ENCODE peak calls at places on chromosomes 1 and 21, in four cellular contexts. R is RWPE2, V is ovary, Z is adrenal gland. M is an unnamed sample.

GRCh38 chr21:26659181-26659580 is 86.1 kb upstream of the CYYR1 start:
- DNase-seq in V (no peak), R (no peak), Z (no peak), M (no peak)

GRCh38 chr1:17439250-17440073 is at the start of gene RCC2:
- DNase-seq in Z (peak; percentile 73), V (peak; percentile 65), R (no peak), M (peak; percentile 13)

GRCh38 chr1:218874313-218874712 is 299.4 kb upstream of the LYPLAL1 start:
- DNase-seq in V (no peak), R (no peak), Z (no peak), M (no peak)

GRCh38 chr1:97006044-97006676 is 284.6 kb downstream of the PTBP2 start:
- DNase-seq in Z (no peak), R (no peak), V (no peak), M (peak; percentile 6)

GRCh38 chr1:114009393-114009792 is 30.1 kb downstream of the OLFML3 start:
- DNase-seq in R (no peak), Z (no peak), V (no peak), M (peak; percentile 19)

GRCh38 chr21:44763451-44764318 is 37.9 kb downstream of the UBE2G2 start:
- DNase-seq in Z (no peak), V (no peak), R (no peak), M (no peak)

GRCh38 chr1:221117548-221117951 is 238.3 kb downstream of the HLX start:
- DNase-seq in V (no peak), Z (no peak), R (no peak), M (peak; percentile 92)

GRCh38 chr21:38112219-38112789 is 144.5 kb upstream of the KCNJ15 start:
- DNase-seq in Z (no peak), R (no peak), V (no peak), M (no peak)

GRCh38 chr21:43188712-43189151 is 19.9 kb downstream of the CRYAA start:
- DNase-seq in V (no peak), R (peak; percentile 52), Z (peak; percentile 15), M (no peak)

GRCh38 chr1:88917321-88918025 is 26.1 kb upstream of the GTF2B start:
- DNase-seq in Z (no peak), R (no peak), V (no peak), M (no peak)

GRCh38 chr1:15657026-15657425 is 27.1 kb upstream of the PLEKHM2 start:
- DNase-seq in V (no peak), Z (no peak), R (no peak), M (no peak)

GRCh38 chr1:225607355-225607754 is 45.6 kb downstream of the ENAH start:
- DNase-seq in V (no peak), Z (no peak), R (no peak), M (no peak)

GRCh38 chr1:97202481-97202880 is 480.9 kb downstream of the PTBP2 start:
- DNase-seq in R (no peak), V (no peak), Z (no peak), M (no peak)

GRCh38 chr21:44527156-44527982 is 12.6 kb downstream of the KRTAP10-1 start:
- DNase-seq in V (no peak), Z (no peak), R (peak; percentile 38), M (no peak)

GRCh38 chr1:106523448-106523847 is 533.0 kb upstream of the PRMT6 start:
- DNase-seq in Z (no peak), V (no peak), R (no peak), M (no peak)

GRCh38 chr1:225447649-225448048 is 19.8 kb upstream of the LBR start:
- DNase-seq in V (peak; percentile 80), R (no peak), Z (no peak), M (no peak)

GRCh38 chr1:228004887-228005462 is 1.8 kb upstream of the WNT3A start:
- DNase-seq in V (no peak), Z (peak; percentile 4), R (no peak), M (no peak)

GRCh38 chr1:52842643-52843310 is at the start of gene ZYG11A:
- DNase-seq in R (peak; percentile 90), V (peak; percentile 42), Z (peak; percentile 37), M (no peak)
- TF ChIP-seq CTCF in R (peak; percentile 23), V (no peak), Z (no peak), M (peak; percentile 28)

GRCh38 chr1:33429846-33430750 is 797 bp downstream of the PHC2 start:
- DNase-seq in V (peak; percentile 48), R (no peak), Z (peak; percentile 57), M (no peak)

GRCh38 chr1:33428661-33429060 is 2.2 kb downstream of the PHC2 start:
- DNase-seq in R (no peak), Z (no peak), V (no peak), M (no peak)

GRCh38 chr1:33426906-33427305 is 4.0 kb downstream of the PHC2 start:
- DNase-seq in R (no peak), Z (no peak), V (no peak), M (no peak)

GRCh38 chr1:33430751-33431593 is at the start of gene PHC2:
- DNase-seq in V (peak; percentile 98), Z (peak; percentile 98), R (peak; percentile 99), M (peak; percentile 37)

GRCh38 chr1:33429332-33429731 is 1.6 kb downstream of the PHC2 start:
- DNase-seq in R (no peak), Z (no peak), V (no peak), M (no peak)
- H3K4me3 ChIP-seq in R (peak overlapping the region; percentile 90), Z (peak overlapping the region; percentile 77), V (no peak overlapping the region), M (peak overlapping the region; percentile 72)

GRCh38 chr1:246117066-246117791 is 389.9 kb downstream of the SMYD3 start:
- DNase-seq in Z (peak; percentile 24), V (no peak), R (no peak), M (no peak)
- TF ChIP-seq CTCF in Z (peak; percentile 39), V (no peak), R (peak; percentile 39), M (peak; percentile 46)

DNA sequence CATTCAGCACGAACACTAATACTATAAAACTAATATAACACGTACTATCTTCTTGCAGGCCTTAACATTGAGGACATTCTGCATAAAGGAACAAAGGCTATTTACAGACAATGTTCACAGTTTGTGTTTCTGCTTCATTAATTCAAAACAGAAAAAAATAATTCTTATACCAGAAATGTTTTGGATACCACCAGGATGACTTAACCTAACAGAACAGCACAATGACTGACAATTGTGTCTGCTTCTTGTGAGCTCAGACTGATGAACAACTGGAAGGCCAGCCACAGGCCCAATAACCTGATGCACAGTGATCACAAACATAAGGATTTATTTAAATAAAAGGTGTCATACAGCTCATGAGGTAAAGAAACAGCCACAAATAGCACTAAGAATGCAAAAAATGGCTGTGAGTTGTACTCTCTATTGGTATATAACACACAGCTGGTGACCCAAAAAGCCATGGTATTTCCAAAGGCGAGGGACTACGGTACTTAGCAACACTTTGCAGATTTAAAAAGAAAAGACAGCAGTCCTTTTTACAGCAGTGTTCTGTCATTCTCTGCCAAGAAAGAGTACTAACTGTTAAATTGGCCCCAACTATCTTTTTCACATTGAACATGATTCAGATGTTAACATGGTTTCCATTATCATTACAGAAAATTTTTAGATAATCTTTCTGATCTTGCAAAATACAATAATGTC is 32.1 kb upstream of the DDAH1 start:
- DNase-seq in R (no peak), V (no peak), Z (no peak), M (no peak)
- H3K4me3 ChIP-seq in R (no peak overlapping the region), V (no peak overlapping the region), Z (no peak overlapping the region), M (no peak overlapping the region)

DNA sequence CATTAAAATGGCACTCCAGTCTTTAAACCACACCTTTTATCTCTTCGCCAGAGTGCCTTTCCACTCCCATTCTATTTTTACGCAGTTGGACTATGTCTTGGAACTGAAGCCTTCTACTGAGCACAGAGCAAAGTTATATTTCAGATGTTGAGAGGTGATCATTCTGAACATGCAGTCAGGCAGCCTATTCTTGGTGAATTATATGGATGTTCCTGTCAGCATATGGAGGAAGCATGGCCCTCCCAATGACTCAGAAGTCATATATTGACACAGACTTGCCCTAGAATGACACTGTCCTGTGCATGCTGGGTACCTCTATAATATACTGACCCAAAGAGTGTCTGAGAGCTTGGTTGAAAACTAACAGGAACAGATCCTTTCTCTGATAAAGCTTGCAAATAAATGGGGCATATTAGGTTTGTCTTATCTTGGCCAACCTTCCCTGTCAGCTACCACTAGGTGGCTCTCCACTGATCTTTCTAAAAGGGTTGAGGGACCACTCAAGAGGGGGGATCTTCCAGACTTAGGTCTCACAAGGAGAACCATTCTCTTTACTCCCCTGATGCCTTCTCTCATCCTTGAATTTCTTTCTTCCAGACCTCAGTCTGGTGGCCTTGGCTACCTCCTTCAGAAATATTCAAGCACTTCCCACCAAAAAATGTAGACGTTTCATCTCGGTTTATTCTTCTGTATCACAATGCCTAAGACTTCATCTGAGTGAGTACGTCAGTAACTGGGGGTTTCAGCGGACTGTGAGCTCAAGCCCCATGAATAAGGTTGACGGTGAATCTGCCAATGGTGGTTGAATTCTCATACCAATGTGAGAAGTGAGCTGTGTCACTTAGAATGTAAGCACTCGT is 11.8 kb upstream of the ALG14 start:
- DNase-seq in V (no peak), Z (no peak), R (no peak), M (no peak)
- TF ChIP-seq CTCF in V (peak; percentile 13), Z (peak; percentile 45), R (peak; percentile 70), M (peak; percentile 89)

GRCh38 chr21:33229099-33229775 is 501 bp upstream of the IFNAR2 start:
- DNase-seq in R (no peak), V (no peak), Z (no peak), M (no peak)
- H3K4me3 ChIP-seq in R (peak overlapping the region; percentile 97), V (peak overlapping the region; percentile 76), Z (no peak overlapping the region), M (peak overlapping the region; percentile 86)

GRCh38 chr1:1683104-1683905 is 9.3 kb downstream of the SLC35E2B start:
- DNase-seq in R (peak; percentile 44), V (no peak), Z (peak; percentile 15), M (no peak)

GRCh38 chr1:1680031-1680911 is 12.3 kb downstream of the SLC35E2B start:
- DNase-seq in Z (no peak), V (no peak), R (peak; percentile 59), M (no peak)

GRCh38 chr1:1680912-1681273 is 11.7 kb downstream of the SLC35E2B start:
- DNase-seq in Z (no peak), R (peak; percentile 36), V (no peak), M (no peak)

GRCh38 chr1:1677718-1678580 is 14.6 kb downstream of the SLC35E2B start:
- DNase-seq in R (no peak), Z (no peak), V (no peak), M (no peak)

GRCh38 chr1:1678581-1679380 is 13.8 kb downstream of the SLC35E2B start:
- DNase-seq in R (peak; percentile 38), V (no peak), Z (no peak), M (no peak)
- TF ChIP-seq CTCF in R (no peak), V (no peak), Z (no peak), M (peak; percentile 56)

DNA sequence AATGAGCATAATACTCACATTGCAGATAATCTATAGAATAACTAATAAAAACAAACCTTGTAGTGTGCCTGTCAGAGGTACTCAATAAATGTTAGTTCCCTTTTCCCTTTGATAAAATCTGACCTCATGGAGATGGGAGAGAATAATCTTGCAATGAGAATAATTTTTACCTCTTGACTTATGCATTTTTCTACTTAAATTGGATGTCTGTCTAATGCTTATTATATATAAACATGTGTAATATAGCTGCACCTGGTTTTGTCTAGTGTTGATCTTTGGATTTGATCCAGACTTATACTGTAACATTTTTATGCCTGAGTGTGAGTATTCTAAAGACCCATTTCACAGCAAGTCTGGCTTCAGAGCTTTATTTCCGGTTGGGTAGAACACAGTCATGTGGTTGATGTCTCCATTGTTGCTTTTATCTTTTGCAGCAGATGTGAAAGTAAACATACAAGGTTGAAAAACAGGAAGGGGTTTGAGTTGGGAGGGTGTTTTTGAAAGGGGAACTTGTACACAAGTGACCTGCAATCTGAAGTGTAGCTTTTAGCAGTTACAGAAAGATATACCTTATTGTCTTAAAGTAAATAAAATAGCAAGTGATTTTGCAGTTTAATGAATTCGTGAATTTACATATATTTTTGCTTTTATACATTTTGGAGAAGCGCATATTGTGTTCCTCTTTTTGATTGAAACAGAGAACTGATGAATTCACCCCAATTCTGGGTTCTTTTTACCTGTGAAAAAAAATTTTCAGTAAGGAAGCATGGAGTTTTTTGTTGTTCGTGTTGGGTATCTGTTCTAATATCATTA is 12.5 kb downstream of the EPB41 start:
- DNase-seq in Z (no peak), V (no peak), R (no peak), M (no peak)
- H3K4me3 ChIP-seq in Z (no peak overlapping the region), V (no peak overlapping the region), R (no peak overlapping the region), M (no peak overlapping the region)

M was measured in epithelial cell of proximal tubule.